ENCODE peak calls at places on chromosome 20, in eight cellular contexts. One of them, this sample, is unnamed.

GRCh38 chr20:51428451-51429143 is 113.9 kb downstream of the NFATC2 start:
- DNase-seq in gastrocnemius medialis: no peak
- DNase-seq in tibial artery: peak; percentile 43
- DNase-seq in transverse colon: peak; percentile 33
- DNase-seq in A673: no peak
- DNase-seq in AG10803: peak; percentile 52
- DNase-seq in heart left ventricle: peak; percentile 79
- DNase-seq in adrenal gland: peak; percentile 33
- DNase-seq in this sample: peak; percentile 70

GRCh38 chr20:60224914-60225313 is 266.7 kb downstream of the CDH26 start:
- DNase-seq in gastrocnemius medialis: no peak
- DNase-seq in tibial artery: no peak
- DNase-seq in transverse colon: no peak
- DNase-seq in A673: peak; percentile 55
- DNase-seq in AG10803: peak; percentile 13
- DNase-seq in heart left ventricle: no peak
- DNase-seq in adrenal gland: peak; percentile 24
- DNase-seq in this sample: no peak

GRCh38 chr20:62778601-62779416 is 17.5 kb upstream of the MRGBP start:
- DNase-seq in gastrocnemius medialis: no peak
- DNase-seq in tibial artery: no peak
- DNase-seq in transverse colon: no peak
- DNase-seq in A673: no peak
- DNase-seq in AG10803: no peak
- DNase-seq in heart left ventricle: no peak
- DNase-seq in adrenal gland: no peak
- DNase-seq in this sample: no peak

GRCh38 chr20:19981091-19981490 is 36.1 kb upstream of the NAA20 start:
- DNase-seq in gastrocnemius medialis: no peak
- DNase-seq in tibial artery: no peak
- DNase-seq in transverse colon: no peak
- DNase-seq in A673: peak; percentile 24
- DNase-seq in AG10803: peak; percentile 26
- DNase-seq in heart left ventricle: no peak
- DNase-seq in adrenal gland: peak; percentile 58
- DNase-seq in this sample: peak; percentile 42

GRCh38 chr20:48599106-48599747 is 228.6 kb downstream of the PREX1 start:
- DNase-seq in gastrocnemius medialis: no peak
- DNase-seq in tibial artery: no peak
- DNase-seq in transverse colon: no peak
- DNase-seq in A673: no peak
- DNase-seq in AG10803: no peak
- DNase-seq in heart left ventricle: no peak
- DNase-seq in adrenal gland: no peak
- DNase-seq in this sample: no peak

GRCh38 chr20:33791959-33792597 is 19.1 kb upstream of the CHMP4B start:
- DNase-seq in gastrocnemius medialis: no peak
- DNase-seq in tibial artery: no peak
- DNase-seq in transverse colon: peak; percentile 69
- DNase-seq in A673: peak; percentile 69
- DNase-seq in AG10803: peak; percentile 33
- DNase-seq in heart left ventricle: peak; percentile 75
- DNase-seq in adrenal gland: peak; percentile 48
- DNase-seq in this sample: peak; percentile 61

GRCh38 chr20:11158589-11158988 is 484.8 kb upstream of the JAG1 start:
- DNase-seq in gastrocnemius medialis: no peak
- DNase-seq in tibial artery: no peak
- DNase-seq in transverse colon: no peak
- DNase-seq in A673: no peak
- DNase-seq in AG10803: no peak
- DNase-seq in heart left ventricle: no peak
- DNase-seq in adrenal gland: no peak
- DNase-seq in this sample: no peak

GRCh38 chr20:53364617-53365016 is 229.0 kb downstream of the ZNF217 start:
- DNase-seq in gastrocnemius medialis: no peak
- DNase-seq in tibial artery: no peak
- DNase-seq in transverse colon: no peak
- DNase-seq in A673: no peak
- DNase-seq in AG10803: no peak
- DNase-seq in heart left ventricle: no peak
- DNase-seq in adrenal gland: no peak
- DNase-seq in this sample: no peak

GRCh38 chr20:31781945-31782344 is 37.2 kb upstream of the MYLK2 start:
- DNase-seq in gastrocnemius medialis: no peak
- DNase-seq in tibial artery: no peak
- DNase-seq in transverse colon: no peak
- DNase-seq in A673: no peak
- DNase-seq in AG10803: no peak
- DNase-seq in heart left ventricle: no peak
- DNase-seq in adrenal gland: no peak
- DNase-seq in this sample: no peak

GRCh38 chr20:49559411-49560081 is 8.4 kb downstream of the PTGIS start:
- DNase-seq in gastrocnemius medialis: no peak
- DNase-seq in tibial artery: peak; percentile 58
- DNase-seq in transverse colon: peak; percentile 7
- DNase-seq in A673: no peak
- DNase-seq in AG10803: peak; percentile 99
- DNase-seq in heart left ventricle: no peak
- DNase-seq in adrenal gland: no peak
- DNase-seq in this sample: no peak

GRCh38 chr20:2387180-2387577 is 6.5 kb downstream of the TGM6 start:
- DNase-seq in gastrocnemius medialis: no peak
- DNase-seq in tibial artery: no peak
- DNase-seq in transverse colon: peak; percentile 25
- DNase-seq in A673: peak; percentile 54
- DNase-seq in AG10803: peak; percentile 13
- DNase-seq in heart left ventricle: no peak
- DNase-seq in adrenal gland: no peak
- DNase-seq in this sample: no peak

GRCh38 chr20:47493175-47493953 is 8.3 kb upstream of the NCOA3 start:
- DNase-seq in gastrocnemius medialis: peak; percentile 87
- DNase-seq in tibial artery: peak; percentile 92
- DNase-seq in transverse colon: peak; percentile 93
- DNase-seq in A673: peak; percentile 87
- DNase-seq in AG10803: peak; percentile 83
- DNase-seq in heart left ventricle: peak; percentile 87
- DNase-seq in adrenal gland: peak; percentile 91
- DNase-seq in this sample: peak; percentile 92

GRCh38 chr20:37245671-37246237 is 15.9 kb downstream of the GHRH start:
- DNase-seq in gastrocnemius medialis: no peak
- DNase-seq in tibial artery: no peak
- DNase-seq in transverse colon: no peak
- DNase-seq in A673: no peak
- DNase-seq in AG10803: no peak
- DNase-seq in heart left ventricle: no peak
- DNase-seq in adrenal gland: no peak
- DNase-seq in this sample: no peak

GRCh38 chr20:29443819-29444218 is 1813.6 kb upstream of the DEFB115 start:
- DNase-seq in gastrocnemius medialis: no peak
- DNase-seq in tibial artery: no peak
- DNase-seq in transverse colon: no peak
- DNase-seq in A673: no peak
- DNase-seq in AG10803: no peak
- DNase-seq in heart left ventricle: no peak
- DNase-seq in adrenal gland: no peak
- DNase-seq in this sample: no peak

GRCh38 chr20:46939031-46939430 is 44.4 kb downstream of the EYA2 start:
- DNase-seq in gastrocnemius medialis: no peak
- DNase-seq in tibial artery: no peak
- DNase-seq in transverse colon: no peak
- DNase-seq in A673: peak; percentile 29
- DNase-seq in AG10803: no peak
- DNase-seq in heart left ventricle: no peak
- DNase-seq in adrenal gland: no peak
- DNase-seq in this sample: no peak

GRCh38 chr20:17225891-17226409 is 890 bp upstream of the PCSK2 start:
- DNase-seq in gastrocnemius medialis: no peak
- DNase-seq in tibial artery: no peak
- DNase-seq in transverse colon: no peak
- DNase-seq in A673: peak; percentile 65
- DNase-seq in AG10803: no peak
- DNase-seq in heart left ventricle: no peak
- DNase-seq in adrenal gland: no peak
- DNase-seq in this sample: peak; percentile 30

GRCh38 chr20:17227669-17228623 is 1.1 kb downstream of the PCSK2 start:
- DNase-seq in gastrocnemius medialis: no peak
- DNase-seq in tibial artery: no peak
- DNase-seq in transverse colon: no peak
- DNase-seq in A673: peak; percentile 86
- DNase-seq in AG10803: peak; percentile 5
- DNase-seq in heart left ventricle: no peak
- DNase-seq in adrenal gland: no peak
- DNase-seq in this sample: peak; percentile 6

GRCh38 chr20:17228624-17229061 is 1.8 kb downstream of the PCSK2 start:
- DNase-seq in gastrocnemius medialis: no peak
- DNase-seq in tibial artery: no peak
- DNase-seq in transverse colon: no peak
- DNase-seq in A673: peak; percentile 95
- DNase-seq in AG10803: no peak
- DNase-seq in heart left ventricle: peak; percentile 60
- DNase-seq in adrenal gland: no peak
- DNase-seq in this sample: no peak

GRCh38 chr20:17227199-17227535 is 327 bp downstream of the PCSK2 start:
- DNase-seq in gastrocnemius medialis: no peak
- DNase-seq in tibial artery: no peak
- DNase-seq in transverse colon: no peak
- DNase-seq in A673: no peak
- DNase-seq in AG10803: no peak
- DNase-seq in heart left ventricle: no peak
- DNase-seq in adrenal gland: no peak
- DNase-seq in this sample: no peak

GRCh38 chr20:17226410-17227198 is at the start of gene PCSK2:
- DNase-seq in gastrocnemius medialis: no peak
- DNase-seq in tibial artery: no peak
- DNase-seq in transverse colon: peak; percentile 12
- DNase-seq in A673: peak; percentile 98
- DNase-seq in AG10803: peak; percentile 51
- DNase-seq in heart left ventricle: peak; percentile 59
- DNase-seq in adrenal gland: peak; percentile 26
- DNase-seq in this sample: peak; percentile 58
- H3K4me3 ChIP-seq in gastrocnemius medialis: peak within 1 kb of the TSS; percentile 32
- H3K4me3 ChIP-seq in tibial artery: peak within 1 kb of the TSS; percentile 40
- H3K4me3 ChIP-seq in transverse colon: no peak within 1 kb of the TSS
- H3K4me3 ChIP-seq in A673: peak within 1 kb of the TSS; percentile 78
- H3K4me3 ChIP-seq in AG10803: peak within 1 kb of the TSS; percentile 51
- H3K4me3 ChIP-seq in heart left ventricle: peak within 1 kb of the TSS; percentile 36
- H3K4me3 ChIP-seq in adrenal gland: peak within 1 kb of the TSS; percentile 26
- H3K4me3 ChIP-seq in this sample: peak within 1 kb of the TSS; percentile 22

DNA sequence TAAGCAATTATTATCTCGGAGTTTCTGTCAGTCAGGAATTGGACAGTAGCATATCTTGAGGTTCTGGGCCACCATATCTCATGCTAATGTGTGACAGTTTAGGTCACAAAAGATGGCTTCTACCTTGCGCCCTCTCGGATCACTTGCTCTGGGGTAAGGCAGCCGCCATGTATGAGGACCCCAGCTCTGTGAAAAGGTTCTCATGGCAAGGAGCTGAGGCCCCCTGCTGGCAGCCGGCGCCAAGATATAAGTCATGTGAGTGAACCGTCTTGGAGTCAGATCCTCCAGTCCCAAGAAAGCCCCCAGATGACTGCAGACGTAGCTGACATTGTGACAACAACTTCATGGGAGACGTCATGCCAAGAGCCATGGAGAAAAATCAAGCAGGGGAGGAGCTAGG is 670.8 kb downstream of the KIF16B start:
- DNase-seq in gastrocnemius medialis: no peak
- DNase-seq in tibial artery: no peak
- DNase-seq in transverse colon: no peak
- DNase-seq in A673: peak; percentile 5
- DNase-seq in AG10803: no peak
- DNase-seq in heart left ventricle: no peak
- DNase-seq in adrenal gland: no peak
- DNase-seq in this sample: peak; percentile 8
- TF ChIP-seq CTCF in gastrocnemius medialis: no peak
- TF ChIP-seq CTCF in tibial artery: no peak
- TF ChIP-seq CTCF in transverse colon: no peak
- TF ChIP-seq CTCF in A673: peak; percentile 28
- TF ChIP-seq CTCF in AG10803: no peak
- TF ChIP-seq CTCF in heart left ventricle: no peak
- TF ChIP-seq CTCF in adrenal gland: no peak
- TF ChIP-seq CTCF in this sample: no peak

GRCh38 chr20:61451953-61452352 is 199.9 kb downstream of the CDH4 start:
- DNase-seq in gastrocnemius medialis: no peak
- DNase-seq in tibial artery: no peak
- DNase-seq in transverse colon: no peak
- DNase-seq in A673: no peak
- DNase-seq in AG10803: no peak
- DNase-seq in heart left ventricle: no peak
- DNase-seq in adrenal gland: no peak
- DNase-seq in this sample: no peak
- H3K4me3 ChIP-seq in gastrocnemius medialis: no peak overlapping the region
- H3K4me3 ChIP-seq in tibial artery: no peak overlapping the region
- H3K4me3 ChIP-seq in transverse colon: no peak overlapping the region
- H3K4me3 ChIP-seq in A673: no peak overlapping the region
- H3K4me3 ChIP-seq in AG10803: no peak overlapping the region
- H3K4me3 ChIP-seq in heart left ventricle: no peak overlapping the region
- H3K4me3 ChIP-seq in adrenal gland: no peak overlapping the region
- H3K4me3 ChIP-seq in this sample: no peak overlapping the region

DNA sequence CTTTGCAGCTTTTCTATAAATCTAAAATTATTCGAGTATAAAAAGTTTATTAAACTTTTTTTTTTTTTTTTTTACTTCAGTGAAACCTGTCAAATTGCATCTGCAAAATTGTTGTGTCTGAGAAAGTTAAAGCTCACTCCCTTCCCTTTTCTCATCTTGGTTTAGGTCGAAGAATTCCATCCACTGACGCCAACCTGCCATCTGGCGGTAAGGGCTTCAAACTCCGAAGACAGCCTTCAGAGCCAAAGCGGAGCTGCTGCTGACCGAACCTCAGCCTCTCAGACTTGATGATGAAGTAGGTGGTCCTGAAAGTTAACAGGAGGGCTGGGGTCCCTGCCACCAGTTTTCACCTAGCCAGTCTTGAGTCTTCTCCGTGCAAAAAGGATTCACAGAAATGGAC is 29.6 kb upstream of the VAPB start:
- DNase-seq in gastrocnemius medialis: no peak
- DNase-seq in tibial artery: no peak
- DNase-seq in transverse colon: no peak
- DNase-seq in A673: no peak
- DNase-seq in AG10803: no peak
- DNase-seq in heart left ventricle: no peak
- DNase-seq in adrenal gland: no peak
- DNase-seq in this sample: no peak
- TF ChIP-seq CTCF in gastrocnemius medialis: no peak
- TF ChIP-seq CTCF in tibial artery: no peak
- TF ChIP-seq CTCF in transverse colon: no peak
- TF ChIP-seq CTCF in A673: no peak
- TF ChIP-seq CTCF in AG10803: peak; percentile 38
- TF ChIP-seq CTCF in heart left ventricle: no peak
- TF ChIP-seq CTCF in adrenal gland: no peak
- TF ChIP-seq CTCF in this sample: no peak